ENCODE peak calls at places on chromosomes 5 and 9, in seven cellular contexts. H is endodermal cell; D is CD8-positive, alpha-beta memory T cell; C is DMS153; S is iPS-NIHi11; X is NAMALWA; E is stimulated activated naive B cell treated with anti-CD40 and anti-IgM and Interleukin-4, amounts not matched to agents 10 μg/mL and 1 μg/mL and 100 μg/mL, for 72 hours. M is an unnamed sample.

GRCh38 chr5:65479527-65479926 is 2.2 kb downstream of the ADAMTS6 start:
- DNase-seq in H (no peak), D (no peak), C (no peak), S (no peak), X (no peak), E (no peak), M (no peak)

GRCh38 chr5:152246401-152246800 is 158.7 kb downstream of the NMUR2 start:
- DNase-seq in H (peak; percentile 89), D (no peak), C (no peak), S (peak; percentile 67), X (peak; percentile 12), E (no peak), M (no peak)

GRCh38 chr9:91047529-91047928 is 245.9 kb downstream of the SYK start:
- DNase-seq in H (no peak), D (peak; percentile 45), C (no peak), S (no peak), X (no peak), E (no peak), M (no peak)

GRCh38 chr5:119274767-119275130 is 81.1 kb upstream of the TNFAIP8 start:
- DNase-seq in H (no peak), D (no peak), C (no peak), S (no peak), X (peak; percentile 41), E (no peak), M (peak; percentile 23)

GRCh38 chr9:133470988-133471387 is 7.9 kb downstream of the SLC2A6 start:
- DNase-seq in H (no peak), D (no peak), C (no peak), S (no peak), X (no peak), E (no peak), M (no peak)

GRCh38 chr9:134732392-134733110 is 90.9 kb downstream of the COL5A1 start:
- DNase-seq in H (no peak), D (no peak), C (no peak), S (no peak), X (no peak), E (no peak), M (no peak)

GRCh38 chr5:134103998-134104612 is 10.4 kb upstream of the TCF7 start:
- DNase-seq in H (no peak), D (peak; percentile 21), C (no peak), S (no peak), X (no peak), E (no peak), M (peak; percentile 48)

GRCh38 chr9:86700601-86701000 is 246.7 kb downstream of the GAS1 start:
- DNase-seq in H (no peak), D (no peak), C (no peak), S (no peak), X (no peak), E (no peak), M (no peak)

GRCh38 chr9:24881361-24881760 is 335.7 kb upstream of the IZUMO3 start:
- DNase-seq in H (no peak), D (no peak), C (no peak), S (no peak), X (no peak), E (no peak), M (no peak)

GRCh38 chr5:598564-598890 is 13.6 kb upstream of the CEP72 start:
- DNase-seq in H (peak; percentile 30), D (no peak), C (no peak), S (no peak), X (no peak), E (no peak), M (no peak)

GRCh38 chr5:57174128-57174849 is 430 bp downstream of the GPBP1 start:
- DNase-seq in H (no peak), D (peak; percentile 45), C (no peak), S (no peak), X (peak; percentile 58), E (peak; percentile 30), M (no peak)

GRCh38 chr5:160507181-160507811 is 85.6 kb downstream of the PTTG1 start:
- DNase-seq in H (peak; percentile 40), D (no peak), C (no peak), S (no peak), X (no peak), E (no peak), M (peak; percentile 31)

GRCh38 chr5:112626079-112626478 is 111.6 kb upstream of the APC start:
- DNase-seq in H (no peak), D (no peak), C (no peak), S (no peak), X (no peak), E (no peak), M (no peak)

GRCh38 chr9:37953775-37954437 is 50.0 kb upstream of the SLC25A51 start:
- DNase-seq in H (no peak), D (no peak), C (no peak), S (no peak), X (no peak), E (peak; percentile 54), M (peak; percentile 75)

GRCh38 chr9:127057970-127058644 is 64.3 kb downstream of the ANGPTL2 start:
- DNase-seq in H (no peak), D (no peak), C (no peak), S (no peak), X (no peak), E (no peak), M (no peak)

GRCh38 chr9:126108240-126108639 is 218.4 kb upstream of the MVB12B start:
- DNase-seq in H (peak; percentile 88), D (no peak), C (no peak), S (peak; percentile 82), X (no peak), E (no peak), M (no peak)

GRCh38 chr5:31800351-31800750 is 161.4 kb downstream of the PDZD2 start:
- DNase-seq in H (no peak), D (no peak), C (no peak), S (no peak), X (no peak), E (no peak), M (no peak)

GRCh38 chr5:1633605-1634336 is 110.0 kb upstream of the LPCAT1 start:
- DNase-seq in H (peak; percentile 94), D (peak; percentile 67), C (peak; percentile 82), S (peak; percentile 91), X (peak; percentile 90), E (peak; percentile 81), M (peak; percentile 89)

GRCh38 chr9:106891286-106891685 is 28.3 kb downstream of the ZNF462 start:
- DNase-seq in H (no peak), D (no peak), C (no peak), S (no peak), X (no peak), E (no peak), M (no peak)

GRCh38 chr5:73322453-73323076 is 126.0 kb downstream of the FOXD1 start:
- DNase-seq in H (no peak), D (no peak), C (peak; percentile 54), S (no peak), X (no peak), E (no peak), M (no peak)

GRCh38 chr5:170092702-170093101 is 13.0 kb upstream of the FOXI1 start:
- DNase-seq in H (no peak), D (no peak), C (no peak), S (no peak), X (no peak), E (no peak), M (no peak)

GRCh38 chr9:113302792-113303418 is at the start of gene RNF183:
- DNase-seq in H (peak; percentile 49), D (no peak), C (no peak), S (no peak), X (no peak), E (no peak), M (no peak)

GRCh38 chr5:64637837-64638443 is 52.4 kb upstream of the SHISAL2B start:
- DNase-seq in H (peak; percentile 75), D (no peak), C (no peak), S (peak; percentile 26), X (no peak), E (no peak), M (no peak)

GRCh38 chr5:14268236-14268701 is 125.1 kb downstream of the TRIO start:
- DNase-seq in H (peak; percentile 75), D (no peak), C (no peak), S (no peak), X (no peak), E (no peak), M (no peak)

GRCh38 chr5:168047669-168048111 is 243.8 kb upstream of the WWC1 start:
- DNase-seq in H (peak; percentile 92), D (no peak), C (no peak), S (peak; percentile 18), X (no peak), E (no peak), M (no peak)

GRCh38 chr5:17289681-17290619 is 72.5 kb downstream of the BASP1 start:
- DNase-seq in H (no peak), D (no peak), C (no peak), S (no peak), X (no peak), E (no peak), M (no peak)

GRCh38 chr5:9118852-9119251 is 427.0 kb downstream of the SEMA5A start:
- DNase-seq in H (no peak), D (no peak), C (no peak), S (no peak), X (no peak), E (no peak), M (no peak)

GRCh38 chr5:125044491-125045282 is 298.2 kb upstream of the ZNF608 start:
- DNase-seq in H (no peak), D (no peak), C (no peak), S (no peak), X (no peak), E (no peak), M (no peak)

GRCh38 chr9:107969727-107970126 is 480.2 kb upstream of the KLF4 start:
- DNase-seq in H (no peak), D (no peak), C (no peak), S (no peak), X (no peak), E (no peak), M (no peak)

GRCh38 chr9:90801507-90802289 is at the start of gene SYK:
- DNase-seq in H (peak; percentile 84), D (no peak), C (peak; percentile 65), S (peak; percentile 63), X (peak; percentile 79), E (peak; percentile 60), M (peak; percentile 51)

GRCh38 chr9:5263568-5264218 is 32.5 kb downstream of the INSL4 start:
- DNase-seq in H (peak; percentile 54), D (no peak), C (no peak), S (peak; percentile 16), X (peak; percentile 49), E (no peak), M (no peak)

GRCh38 chr5:111830333-111830732 is 73.3 kb upstream of the NREP start:
- DNase-seq in H (no peak), D (no peak), C (no peak), S (no peak), X (no peak), E (no peak), M (no peak)

GRCh38 chr9:27124151-27124550 is 15.1 kb downstream of the TEK start:
- DNase-seq in H (no peak), D (no peak), C (no peak), S (no peak), X (no peak), E (no peak), M (no peak)

GRCh38 chr5:88452820-88453219 is 184.2 kb upstream of the TMEM161B start:
- DNase-seq in H (peak; percentile 74), D (no peak), C (no peak), S (peak; percentile 34), X (no peak), E (no peak), M (no peak)

GRCh38 chr5:127290946-127291763 is 559 bp downstream of the MEGF10 start:
- DNase-seq in H (peak; percentile 72), D (no peak), C (no peak), S (peak; percentile 22), X (no peak), E (no peak), M (no peak)

M was measured in GM10248.